ENCODE peak calls at places on chromosomes 3 and 15, in ten cellular contexts. J, M, X, L, P, C, Q, U, R and H are unnamed samples.

GRCh38 chr3:141680620-141681389 is 57.3 kb upstream of the RNF7 start:
- DNase-seq in J (no peak), M (peak; percentile 62), X (no peak), L (no peak), P (no peak), C (peak; percentile 42), Q (no peak), U (no peak), R (no peak), H (no peak)

GRCh38 chr3:42701371-42702065 is 1.1 kb downstream of the HHATL start:
- DNase-seq in J (peak; percentile 27), M (peak; percentile 86), X (no peak), L (peak; percentile 36), P (peak; percentile 67), C (no peak), Q (peak; percentile 54), U (peak; percentile 90), R (no peak), H (peak; percentile 36)

GRCh38 chr3:153051427-153052095 is 110.5 kb upstream of the RAP2B start:
- DNase-seq in J (peak; percentile 31), M (no peak), X (no peak), L (no peak), P (no peak), C (peak; percentile 75), Q (no peak), U (no peak), R (no peak), H (peak; percentile 14)

GRCh38 chr3:192372627-192373026 is 354.7 kb downstream of the FGF12 start:
- DNase-seq in J (no peak), M (no peak), X (no peak), L (no peak), P (no peak), C (no peak), Q (no peak), U (no peak), R (no peak), H (no peak)

GRCh38 chr3:70737656-70738309 is 425.3 kb upstream of the MDFIC2 start:
- DNase-seq in J (peak; percentile 25), M (no peak), X (no peak), L (no peak), P (no peak), C (no peak), Q (no peak), U (no peak), R (no peak), H (no peak)

GRCh38 chr3:81249540-81250029 is 511.9 kb downstream of the GBE1 start:
- DNase-seq in J (peak; percentile 97), M (no peak), X (no peak), L (no peak), P (no peak), C (peak; percentile 18), Q (no peak), U (no peak), R (no peak), H (no peak)

GRCh38 chr3:101279162-101279561 is 41.2 kb downstream of the IMPG2 start:
- DNase-seq in J (no peak), M (no peak), X (no peak), L (no peak), P (no peak), C (no peak), Q (no peak), U (no peak), R (no peak), H (no peak)

GRCh38 chr3:46154300-46154699 is 53.8 kb downstream of the CCR1 start:
- DNase-seq in J (no peak), M (no peak), X (no peak), L (no peak), P (no peak), C (no peak), Q (no peak), U (no peak), R (no peak), H (no peak)

GRCh38 chr3:192914873-192915272 is 2.8 kb downstream of the MB21D2 start:
- DNase-seq in J (no peak), M (no peak), X (no peak), L (no peak), P (no peak), C (no peak), Q (no peak), U (no peak), R (no peak), H (no peak)

GRCh38 chr3:115350606-115351005 is 203.5 kb upstream of the ZBTB20 start:
- DNase-seq in J (no peak), M (no peak), X (no peak), L (no peak), P (no peak), C (no peak), Q (no peak), U (no peak), R (no peak), H (no peak)

GRCh38 chr3:30952786-30953185 is 58.3 kb upstream of the GADL1 start:
- DNase-seq in J (no peak), M (no peak), X (no peak), L (no peak), P (no peak), C (no peak), Q (no peak), U (no peak), R (no peak), H (no peak)

GRCh38 chr15:35725353-35725752 is 179.4 kb upstream of the DPH6 start:
- DNase-seq in J (no peak), M (no peak), X (no peak), L (no peak), P (no peak), C (no peak), Q (no peak), U (no peak), R (no peak), H (no peak)

GRCh38 chr3:154040283-154040682 is 80.9 kb upstream of the ARHGEF26 start:
- DNase-seq in J (peak; percentile 23), M (no peak), X (no peak), L (no peak), P (no peak), C (no peak), Q (no peak), U (no peak), R (no peak), H (no peak)

GRCh38 chr15:96344120-96344705 is 13.7 kb downstream of the NR2F2 start:
- DNase-seq in J (no peak), M (no peak), X (no peak), L (no peak), P (no peak), C (no peak), Q (peak; percentile 36), U (peak; percentile 43), R (no peak), H (no peak)
- TF ChIP-seq CTCF in J (no peak), M (no peak), X (no peak), L (no peak), P (no peak), C (no peak), Q (no peak), U (no peak), R (no peak), H (no peak)

GRCh38 chr3:184562146-184562861 is 719 bp downstream of the EPHB3 start:
- DNase-seq in J (no peak), M (no peak), X (peak; percentile 45), L (no peak), P (no peak), C (no peak), Q (no peak), U (peak; percentile 56), R (no peak), H (no peak)

GRCh38 chr3:184561329-184562145 is at the start of gene EPHB3:
- DNase-seq in J (peak; percentile 92), M (peak; percentile 98), X (peak; percentile 100), L (peak; percentile 81), P (peak; percentile 99), C (peak; percentile 91), Q (peak; percentile 99), U (peak; percentile 100), R (peak; percentile 98), H (peak; percentile 99)

GRCh38 chr3:184560531-184560930 is 1.1 kb upstream of the EPHB3 start:
- DNase-seq in J (no peak), M (no peak), X (no peak), L (no peak), P (peak; percentile 24), C (no peak), Q (no peak), U (no peak), R (peak; percentile 46), H (no peak)

GRCh38 chr3:184559336-184559735 is 2.2 kb upstream of the EPHB3 start:
- DNase-seq in J (peak; percentile 65), M (no peak), X (no peak), L (no peak), P (peak; percentile 72), C (no peak), Q (peak; percentile 78), U (no peak), R (peak; percentile 91), H (peak; percentile 84)

GRCh38 chr3:184560992-184561328 is 625 bp upstream of the EPHB3 start:
- DNase-seq in J (no peak), M (no peak), X (no peak), L (no peak), P (peak; percentile 36), C (peak; percentile 14), Q (no peak), U (no peak), R (peak; percentile 43), H (no peak)
- H3K4me3 ChIP-seq in J (peak overlapping the region; percentile 13), M (peak overlapping the region; percentile 66), X (peak overlapping the region; percentile 24), L (peak overlapping the region; percentile 42), P (peak overlapping the region; percentile 66), C (no peak overlapping the region), Q (peak overlapping the region; percentile 76), U (peak overlapping the region; percentile 33), R (peak overlapping the region; percentile 35), H (peak overlapping the region; percentile 6)

GRCh38 chr3:94587291-94587690 is 524.4 kb downstream of the NSUN3 start:
- DNase-seq in J (no peak), M (no peak), X (no peak), L (no peak), P (no peak), C (no peak), Q (no peak), U (no peak), R (no peak), H (no peak)
- TF ChIP-seq CTCF in J (no peak), M (no peak), X (no peak), L (no peak), P (no peak), C (no peak), Q (no peak), U (no peak), R (no peak), H (no peak)

GRCh38 chr3:11589706-11590105 is 54.0 kb downstream of the VGLL4 start:
- DNase-seq in J (no peak), M (no peak), X (no peak), L (no peak), P (no peak), C (no peak), Q (no peak), U (no peak), R (no peak), H (no peak)

GRCh38 chr3:11593318-11594034 is 50.2 kb downstream of the VGLL4 start:
- DNase-seq in J (peak; percentile 78), M (no peak), X (no peak), L (no peak), P (no peak), C (no peak), Q (no peak), U (peak; percentile 39), R (no peak), H (no peak)

GRCh38 chr3:11591006-11591360 is 52.7 kb downstream of the VGLL4 start:
- DNase-seq in J (no peak), M (no peak), X (no peak), L (no peak), P (no peak), C (no peak), Q (no peak), U (no peak), R (no peak), H (no peak)

GRCh38 chr3:11592460-11593298 is 51.0 kb downstream of the VGLL4 start:
- DNase-seq in J (no peak), M (no peak), X (peak; percentile 41), L (no peak), P (no peak), C (no peak), Q (no peak), U (no peak), R (no peak), H (no peak)

GRCh38 chr3:11591401-11592266 is 52.1 kb downstream of the VGLL4 start:
- DNase-seq in J (peak; percentile 82), M (peak; percentile 65), X (peak; percentile 54), L (no peak), P (no peak), C (peak; percentile 93), Q (no peak), U (peak; percentile 96), R (no peak), H (no peak)
- H3K4me3 ChIP-seq in J (no peak overlapping the region), M (peak overlapping the region; percentile 22), X (no peak overlapping the region), L (no peak overlapping the region), P (peak overlapping the region; percentile 0), C (no peak overlapping the region), Q (no peak overlapping the region), U (peak overlapping the region; percentile 32), R (no peak overlapping the region), H (no peak overlapping the region)